ENCODE peak calls at places on chromosomes 12 and 14, in four cellular contexts. L is stomach, M is A549, U is lower leg skin. A is an unnamed sample.

GRCh38 chr14:24071144-24071697 is at the start of gene CPNE6:
- DNase-seq in L (no peak), M (no peak), U (no peak), A (no peak)

GRCh38 chr12:11813422-11813813 is 163.9 kb downstream of the ETV6 start:
- DNase-seq in L (no peak), M (no peak), U (no peak), A (no peak)

GRCh38 chr12:117294206-117294605 is 67.2 kb downstream of the NOS1 start:
- DNase-seq in L (no peak), M (no peak), U (no peak), A (no peak)

GRCh38 chr12:80053048-80053790 is 46.1 kb upstream of the OTOGL start:
- DNase-seq in L (peak; percentile 40), M (no peak), U (peak; percentile 91), A (peak; percentile 49)

GRCh38 chr12:130016986-130017385 is 113.2 kb upstream of the TMEM132D start:
- DNase-seq in L (no peak), M (no peak), U (no peak), A (no peak)

GRCh38 chr12:20376984-20377383 is 8.6 kb downstream of the PDE3A start:
- DNase-seq in L (no peak), M (no peak), U (no peak), A (no peak)

GRCh38 chr14:33569844-33570716 is 380.8 kb downstream of the EGLN3 start:
- DNase-seq in L (no peak), M (no peak), U (no peak), A (no peak)

GRCh38 chr12:57451233-57451778 is 3.8 kb upstream of the INHBE start:
- DNase-seq in L (no peak), M (no peak), U (no peak), A (no peak)

GRCh38 chr14:55799523-55800095 is 219.6 kb downstream of the KTN1 start:
- DNase-seq in L (no peak), M (no peak), U (no peak), A (no peak)

GRCh38 chr12:108173160-108173559 is 44.1 kb downstream of the WSCD2 start:
- DNase-seq in L (no peak), M (no peak), U (peak; percentile 56), A (no peak)

GRCh38 chr14:55301722-55302121 is 30.5 kb downstream of the FBXO34 start:
- DNase-seq in L (no peak), M (no peak), U (no peak), A (peak; percentile 53)

GRCh38 chr14:99803803-99804202 is 10.6 kb downstream of the EML1 start:
- DNase-seq in L (no peak), M (no peak), U (peak; percentile 39), A (no peak)

GRCh38 chr14:105844810-105845724 is 318.7 kb downstream of the TMEM121 start:
- DNase-seq in L (no peak), M (no peak), U (peak; percentile 73), A (no peak)
- H3K4me3 ChIP-seq in L (no peak overlapping the region), M (no peak overlapping the region), U (no peak overlapping the region), A (no peak overlapping the region)

GRCh38 chr12:106303202-106303820 is 778 bp downstream of the TCP11L2 start:
- DNase-seq in L (peak; percentile 81), M (peak; percentile 38), U (peak; percentile 97), A (peak; percentile 91)
- TF ChIP-seq POLR2A in L (no peak), M (no peak), U (no peak), A (peak; percentile 6)

DNA sequence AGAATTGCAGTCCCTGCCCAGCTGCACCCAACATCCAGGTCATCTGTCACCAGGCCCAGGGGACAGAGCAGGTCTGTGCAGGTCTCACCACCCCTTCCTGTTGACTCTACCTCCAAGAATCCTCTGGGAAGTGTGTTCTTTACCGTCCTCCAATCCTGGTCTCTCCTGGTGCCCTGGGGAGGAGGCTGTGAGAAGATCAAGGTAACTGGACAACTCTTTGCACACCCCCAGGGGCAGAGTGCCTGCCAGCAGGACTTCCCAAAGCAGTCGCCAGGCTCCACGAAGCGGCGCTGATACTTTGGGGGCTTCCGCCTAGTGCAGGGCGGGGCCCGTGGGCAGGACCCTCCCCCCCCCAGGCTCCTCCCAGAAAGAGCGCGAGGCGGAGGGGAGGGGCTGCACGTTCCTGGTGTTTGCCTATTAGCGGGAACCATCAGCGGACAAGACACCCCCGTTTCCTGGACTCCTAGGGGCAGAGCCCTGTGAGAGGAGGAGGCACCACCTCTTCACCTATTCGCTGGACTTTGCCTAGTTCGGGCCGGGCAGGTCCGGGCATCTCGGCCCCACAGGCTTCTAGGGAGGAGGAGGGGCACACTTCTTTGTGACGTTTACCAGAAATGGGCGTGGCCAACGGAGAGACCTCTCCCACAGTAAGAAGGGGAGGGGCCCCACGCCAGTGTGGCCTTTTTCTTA is 918.0 kb downstream of the AACS start:
- DNase-seq in L (peak; percentile 25), M (peak; percentile 5), U (no peak), A (peak; percentile 74)
- H3K4me3 ChIP-seq in L (peak overlapping the region; percentile 30), M (peak overlapping the region; percentile 37), U (no peak overlapping the region), A (peak overlapping the region; percentile 50)

DNA sequence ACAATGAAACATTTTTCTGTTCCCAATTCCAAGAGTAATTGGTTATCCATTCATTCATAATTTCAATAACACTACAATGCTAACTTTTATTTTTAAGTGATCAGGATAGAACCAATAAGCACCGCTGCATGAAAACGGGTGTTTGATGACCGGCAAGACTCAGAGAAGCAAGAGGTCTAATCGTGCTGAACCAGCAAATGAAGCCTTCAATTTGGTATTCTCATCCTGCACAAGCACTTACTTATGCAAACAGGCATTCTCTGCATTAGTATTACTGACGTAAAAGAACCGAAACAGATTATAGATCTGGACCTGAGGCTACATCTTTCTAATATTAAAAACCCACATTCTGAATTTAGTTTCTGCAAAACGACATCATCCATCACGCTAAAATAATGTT is 67.7 kb downstream of the RBM19 start:
- DNase-seq in L (no peak), M (no peak), U (no peak), A (no peak)
- TF ChIP-seq POLR2A in L (no peak), M (no peak), U (no peak), A (no peak)

GRCh38 chr14:103697196-103697595 is 18.1 kb downstream of the XRCC3 start:
- DNase-seq in L (no peak), M (no peak), U (no peak), A (no peak)
- H3K4me3 ChIP-seq in L (no peak overlapping the region), M (no peak overlapping the region), U (no peak overlapping the region), A (no peak overlapping the region)

DNA sequence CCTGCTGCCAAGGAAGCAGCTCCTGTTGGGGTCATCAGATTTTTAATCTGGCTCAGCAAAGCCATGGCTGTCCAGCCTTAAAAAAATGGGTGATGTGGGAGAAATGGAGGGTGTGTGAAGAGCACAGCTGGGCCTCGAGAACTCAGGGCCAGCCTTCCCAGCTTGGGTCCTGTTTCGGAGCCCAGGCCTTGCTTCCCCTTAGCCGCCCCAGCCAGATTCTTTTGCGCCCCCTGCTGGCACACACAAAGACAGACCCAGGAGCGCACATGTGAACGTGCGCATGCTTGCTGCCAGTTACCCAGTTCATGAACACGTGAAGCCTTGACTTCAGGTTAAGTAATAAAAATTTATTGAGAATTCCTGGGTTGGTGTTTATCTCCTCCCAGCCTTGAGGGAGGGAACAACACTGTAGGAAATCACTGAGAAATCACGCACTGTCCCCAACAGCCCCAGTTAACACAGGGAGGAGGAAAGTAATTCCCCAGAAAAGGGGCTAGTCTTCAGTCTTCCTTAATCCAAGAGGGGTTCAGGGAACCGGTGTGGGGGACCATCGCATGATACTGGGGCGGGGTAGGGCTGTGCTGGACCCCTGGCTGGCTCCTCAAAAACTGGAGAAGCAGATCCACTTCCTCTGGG is 5.3 kb downstream of the PHB2 start:
- DNase-seq in L (peak; percentile 91), M (peak; percentile 92), U (peak; percentile 97), A (peak; percentile 92)
- TF ChIP-seq POLR2A in L (no peak), M (no peak), U (no peak), A (peak; percentile 41)

GRCh38 chr12:13195244-13195643 is 1.3 kb upstream of the EMP1 start:
- DNase-seq in L (no peak), M (no peak), U (no peak), A (no peak)

GRCh38 chr12:13194462-13195110 is 1.9 kb upstream of the EMP1 start:
- DNase-seq in L (no peak), M (no peak), U (no peak), A (no peak)

GRCh38 chr12:13195848-13196301 is 651 bp upstream of the EMP1 start:
- DNase-seq in L (no peak), M (no peak), U (no peak), A (peak; percentile 78)

GRCh38 chr12:13192719-13193118 is 3.8 kb upstream of the EMP1 start:
- DNase-seq in L (no peak), M (no peak), U (peak; percentile 78), A (no peak)

GRCh38 chr12:13193403-13194100 is 3.0 kb upstream of the EMP1 start:
- DNase-seq in L (no peak), M (no peak), U (peak; percentile 78), A (no peak)
- H3K4me3 ChIP-seq in L (no peak overlapping the region), M (no peak overlapping the region), U (no peak overlapping the region), A (no peak overlapping the region)

A was measured in Peyer's patch.